ENCODE peak calls at places on chromosome 5, in four cellular contexts. X is T-helper 17 cell; L is NCI-H2081; Y is activated T-helper 9 cell treated with anti-CD3 and anti-CD28 coated beads, Interleukin-2, amount 50 U/mL, for 16 hours. S is an unnamed sample.

GRCh38 chr5:116573279-116573616 is 1.4 kb downstream of the SEMA6A start:
- DNase-seq in Y (no peak), X (no peak), L (no peak), S (peak; percentile 69)

GRCh38 chr5:60520451-60521210 is 179.3 kb downstream of the DEPDC1B start:
- DNase-seq in Y (no peak), X (no peak), L (no peak), S (no peak)

GRCh38 chr5:146722361-146722779 is 156.2 kb downstream of the PPP2R2B start:
- DNase-seq in L (no peak), X (no peak), Y (no peak), S (no peak)

GRCh38 chr5:124206540-124206939 is 539.9 kb downstream of the ZNF608 start:
- DNase-seq in Y (no peak), L (no peak), X (no peak), S (no peak)

GRCh38 chr5:95712347-95712958 is 18.7 kb upstream of the RHOBTB3 start:
- DNase-seq in Y (peak; percentile 5), X (no peak), L (no peak), S (peak; percentile 52)

GRCh38 chr5:154309361-154309725 is 118.8 kb downstream of the GALNT10 start:
- DNase-seq in X (no peak), L (no peak), Y (no peak), S (no peak)

GRCh38 chr5:148989567-148989966 is 73.3 kb downstream of the SH3TC2 start:
- DNase-seq in L (no peak), Y (no peak), X (no peak), S (no peak)

GRCh38 chr5:6902094-6902493 is 188.9 kb downstream of the TENT4A start:
- DNase-seq in L (no peak), Y (no peak), X (no peak), S (no peak)

GRCh38 chr5:161278739-161279660 is 267.5 kb downstream of the GABRB2 start:
- DNase-seq in Y (no peak), L (no peak), X (no peak), S (no peak)

GRCh38 chr5:139660105-139660915 is 12.2 kb downstream of the CXXC5 start:
- DNase-seq in X (no peak), L (no peak), Y (no peak), S (peak; percentile 79)

GRCh38 chr5:11026543-11026942 is 265.5 kb upstream of the DAP start:
- DNase-seq in X (no peak), Y (no peak), L (no peak), S (no peak)

GRCh38 chr5:128199104-128199503 is 115.5 kb downstream of the SLC12A2 start:
- DNase-seq in X (no peak), L (no peak), Y (no peak), S (peak; percentile 52)

GRCh38 chr5:72940082-72940481 is 15.8 kb upstream of the FCHO2 start:
- DNase-seq in Y (no peak), X (no peak), L (no peak), S (no peak)

GRCh38 chr5:123937230-123937629 is 425.3 kb downstream of the CSNK1G3 start:
- DNase-seq in Y (no peak), X (no peak), L (peak; percentile 66), S (peak; percentile 51)

GRCh38 chr5:115209279-115209678 is 39.6 kb upstream of the TRIM36 start:
- DNase-seq in Y (no peak), X (no peak), L (no peak), S (peak; percentile 20)

GRCh38 chr5:122165574-122166021 is 36.3 kb downstream of the ZNF474 start:
- DNase-seq in L (no peak), Y (no peak), X (no peak), S (no peak)

GRCh38 chr5:5886812-5887486 is 464.5 kb downstream of the ICE1 start:
- DNase-seq in Y (no peak), X (peak; percentile 12), L (peak; percentile 84), S (peak; percentile 26)

GRCh38 chr5:168802337-168802736 is 223.2 kb upstream of the PANK3 start:
- DNase-seq in L (no peak), Y (no peak), X (no peak), S (no peak)

GRCh38 chr5:125232779-125233230 is 486.4 kb upstream of the ZNF608 start:
- DNase-seq in X (no peak), L (no peak), Y (no peak), S (peak; percentile 44)

GRCh38 chr5:157758706-157759105 is 15.2 kb downstream of the LSM11 start:
- DNase-seq in Y (no peak), X (no peak), L (no peak), S (no peak)

GRCh38 chr5:145904743-145905142 is 31.6 kb upstream of the SH3RF2 start:
- DNase-seq in L (no peak), Y (no peak), X (no peak), S (no peak)

GRCh38 chr5:177387405-177387804 is 3.2 kb downstream of the SLC34A1 start:
- DNase-seq in Y (no peak), L (no peak), X (no peak), S (no peak)

GRCh38 chr5:14715481-14715880 is 51.0 kb downstream of the OTULIN start:
- DNase-seq in Y (no peak), L (no peak), X (no peak), S (no peak)

GRCh38 chr5:96896285-96896711 is 20.0 kb downstream of the ERAP2 start:
- DNase-seq in L (no peak), Y (no peak), X (no peak), S (no peak)

GRCh38 chr5:96079075-96079474 is 117.4 kb upstream of the ELL2 start:
- DNase-seq in Y (no peak), X (no peak), L (no peak), S (no peak)

GRCh38 chr5:137604348-137605095 is 105.4 kb upstream of the SPOCK1 start:
- DNase-seq in X (no peak), L (no peak), Y (no peak), S (no peak)

GRCh38 chr5:177496111-177497010 is 1.0 kb downstream of the PDLIM7 start:
- DNase-seq in Y (no peak), X (no peak), L (peak; percentile 46), S (no peak)

GRCh38 chr5:125274211-125274610 is 527.8 kb upstream of the ZNF608 start:
- DNase-seq in L (no peak), Y (no peak), X (no peak), S (no peak)

S was measured in small intestine.